ENCODE peak calls at places on chromosomes 3 and 15, in nine cellular contexts. K is Caco-2; S is neural progenitor cell; R is OCI-LY7; J is fibroblast of pulmonary artery; N is fibroblast of lung; M is RWPE1; F is activated CD8-positive, alpha-beta T cell treated with anti-CD3 and anti-CD28 coated beads for 36 hours; U is CD4-positive, alpha-beta T cell. V is an unnamed sample.

GRCh38 chr3:39398700-39399099 is 7.8 kb upstream of the RPSA start:
- DNase-seq in K (no peak), S (no peak), R (no peak), J (no peak), N (no peak), M (no peak), F (no peak), U (no peak), V (no peak)

GRCh38 chr3:150149651-150150051 is 179.0 kb upstream of the PFN2 start:
- DNase-seq in K (peak), S (no peak), R (no peak), J (peak), N (peak), M (no peak), F (no peak), U (no peak), V (no peak)

GRCh38 chr3:33943277-33943676 is 144.8 kb downstream of the PDCD6IP start:
- DNase-seq in K (no peak), S (no peak), R (no peak), J (no peak), N (no peak), M (no peak), F (no peak), U (no peak), V (no peak)

GRCh38 chr3:27533718-27534578 is 49.8 kb upstream of the SLC4A7 start:
- DNase-seq in K (peak), S (peak), R (peak), J (peak), N (peak), M (peak), F (peak), U (peak), V (peak)

GRCh38 chr15:39925112-39925830 is 5.2 kb upstream of the GPR176 start:
- DNase-seq in K (peak), S (peak), R (no peak), J (peak), N (peak), M (peak), F (peak), U (no peak), V (no peak)

GRCh38 chr3:174620138-174620537 is 239.0 kb upstream of the NAALADL2 start:
- DNase-seq in K (no peak), S (no peak), R (no peak), J (peak), N (peak), M (peak), F (no peak), U (no peak), V (no peak)

GRCh38 chr15:41048397-41048796 is 67.7 kb downstream of the INO80 start:
- DNase-seq in K (no peak), S (no peak), R (no peak), J (no peak), N (no peak), M (no peak), F (no peak), U (no peak), V (peak)

GRCh38 chr3:463793-464192 is 267.2 kb downstream of the CHL1 start:
- DNase-seq in K (no peak), S (no peak), R (peak), J (no peak), N (no peak), M (no peak), F (no peak), U (no peak), V (peak)

GRCh38 chr3:125125822-125126245 is 70.0 kb upstream of the HEG1 start:
- DNase-seq in K (no peak), S (no peak), R (no peak), J (peak), N (peak), M (peak), F (peak), U (no peak), V (no peak)

GRCh38 chr15:50256188-50257041 is 9.1 kb downstream of the HDC start:
- DNase-seq in K (no peak), S (no peak), R (no peak), J (peak), N (peak), M (no peak), F (no peak), U (no peak), V (no peak)

GRCh38 chr3:35383216-35383615 is 256.1 kb upstream of the ARPP21 start:
- DNase-seq in K (no peak), S (no peak), R (no peak), J (no peak), N (no peak), M (no peak), F (no peak), U (no peak), V (no peak)

GRCh38 chr15:62847900-62848489 is 194.6 kb upstream of the TPM1 start:
- DNase-seq in K (peak), S (peak), R (peak), J (peak), N (peak), M (peak), F (peak), U (peak), V (peak)

GRCh38 chr3:146155022-146155421 is 6.0 kb downstream of the PLOD2 start:
- DNase-seq in K (no peak), S (no peak), R (no peak), J (no peak), N (no peak), M (no peak), F (no peak), U (no peak), V (no peak)

GRCh38 chr3:78724886-78725285 is 1042.9 kb downstream of the ROBO1 start:
- DNase-seq in K (no peak), S (peak), R (no peak), J (no peak), N (peak), M (no peak), F (no peak), U (no peak), V (no peak)

GRCh38 chr3:98573231-98573728 is 20.1 kb downstream of the CPOX start:
- DNase-seq in K (peak), S (peak), R (peak), J (peak), N (no peak), M (peak), F (no peak), U (no peak), V (no peak)

GRCh38 chr3:111668912-111669488 is 73.9 kb upstream of the ZBED2 start:
- DNase-seq in K (peak), S (peak), R (peak), J (peak), N (peak), M (peak), F (no peak), U (no peak), V (peak)

GRCh38 chr3:168248383-168249047 is 152.8 kb upstream of the GOLIM4 start:
- DNase-seq in K (peak), S (peak), R (no peak), J (peak), N (peak), M (no peak), F (no peak), U (no peak), V (peak)

GRCh38 chr3:127690823-127691452 is 18.2 kb downstream of the ABTB1 start:
- DNase-seq in K (peak), S (peak), R (no peak), J (peak), N (peak), M (peak), F (peak), U (no peak), V (no peak)

GRCh38 chr3:134618986-134619615 is 31.7 kb downstream of the KY start:
- DNase-seq in K (no peak), S (no peak), R (no peak), J (no peak), N (no peak), M (no peak), F (no peak), U (no peak), V (no peak)

GRCh38 chr3:144900366-144900765 is 928.7 kb downstream of the DIPK2A start:
- DNase-seq in K (no peak), S (no peak), R (no peak), J (peak), N (peak), M (no peak), F (no peak), U (no peak), V (no peak)

GRCh38 chr3:55423888-55424287 is 63.2 kb downstream of the WNT5A start:
- DNase-seq in K (no peak), S (no peak), R (no peak), J (peak), N (no peak), M (no peak), F (no peak), U (no peak), V (no peak)

GRCh38 chr15:57165992-57166391 is 210.3 kb upstream of the CGNL1 start:
- DNase-seq in K (no peak), S (no peak), R (no peak), J (peak), N (peak), M (no peak), F (peak), U (no peak), V (no peak)

GRCh38 chr3:130906374-130906995 is 12.6 kb downstream of the ATP2C1 start:
- DNase-seq in K (no peak), S (no peak), R (no peak), J (peak), N (peak), M (no peak), F (no peak), U (no peak), V (no peak)

GRCh38 chr3:194404365-194405140 is 5.5 kb upstream of the GP5 start:
- DNase-seq in K (peak), S (peak), R (peak), J (peak), N (peak), M (peak), F (peak), U (no peak), V (no peak)

GRCh38 chr3:132394334-132394733 is 23.0 kb upstream of the DNAJC13 start:
- DNase-seq in K (no peak), S (no peak), R (no peak), J (peak), N (peak), M (no peak), F (no peak), U (no peak), V (no peak)

GRCh38 chr3:185737740-185738680 is 86.8 kb downstream of the IGF2BP2 start:
- DNase-seq in K (no peak), S (no peak), R (no peak), J (no peak), N (no peak), M (no peak), F (no peak), U (no peak), V (no peak)

GRCh38 chr3:172034786-172035685 is 4.3 kb upstream of the FNDC3B start:
- DNase-seq in K (peak), S (peak), R (peak), J (peak), N (no peak), M (peak), F (peak), U (no peak), V (no peak)

GRCh38 chr3:33758874-33759273 is 39.6 kb upstream of the PDCD6IP start:
- DNase-seq in K (no peak), S (no peak), R (no peak), J (no peak), N (peak), M (peak), F (no peak), U (no peak), V (no peak)

GRCh38 chr3:22523925-22524324 is 679.2 kb upstream of the UBE2E2 start:
- DNase-seq in K (no peak), S (no peak), R (no peak), J (no peak), N (no peak), M (no peak), F (no peak), U (no peak), V (no peak)

GRCh38 chr3:114409291-114409690 is 115.5 kb downstream of the TIGIT start:
- DNase-seq in K (no peak), S (no peak), R (no peak), J (no peak), N (peak), M (no peak), F (no peak), U (no peak), V (no peak)

GRCh38 chr3:114411292-114411691 is 117.5 kb downstream of the TIGIT start:
- DNase-seq in K (no peak), S (no peak), R (no peak), J (peak), N (peak), M (no peak), F (no peak), U (no peak), V (no peak)

GRCh38 chr3:114408763-114409162 is 114.9 kb downstream of the TIGIT start:
- DNase-seq in K (no peak), S (peak), R (no peak), J (no peak), N (peak), M (no peak), F (no peak), U (no peak), V (no peak)

GRCh38 chr3:114417265-114417664 is 123.4 kb downstream of the TIGIT start:
- DNase-seq in K (no peak), S (no peak), R (no peak), J (no peak), N (peak), M (no peak), F (no peak), U (no peak), V (no peak)

DNA sequence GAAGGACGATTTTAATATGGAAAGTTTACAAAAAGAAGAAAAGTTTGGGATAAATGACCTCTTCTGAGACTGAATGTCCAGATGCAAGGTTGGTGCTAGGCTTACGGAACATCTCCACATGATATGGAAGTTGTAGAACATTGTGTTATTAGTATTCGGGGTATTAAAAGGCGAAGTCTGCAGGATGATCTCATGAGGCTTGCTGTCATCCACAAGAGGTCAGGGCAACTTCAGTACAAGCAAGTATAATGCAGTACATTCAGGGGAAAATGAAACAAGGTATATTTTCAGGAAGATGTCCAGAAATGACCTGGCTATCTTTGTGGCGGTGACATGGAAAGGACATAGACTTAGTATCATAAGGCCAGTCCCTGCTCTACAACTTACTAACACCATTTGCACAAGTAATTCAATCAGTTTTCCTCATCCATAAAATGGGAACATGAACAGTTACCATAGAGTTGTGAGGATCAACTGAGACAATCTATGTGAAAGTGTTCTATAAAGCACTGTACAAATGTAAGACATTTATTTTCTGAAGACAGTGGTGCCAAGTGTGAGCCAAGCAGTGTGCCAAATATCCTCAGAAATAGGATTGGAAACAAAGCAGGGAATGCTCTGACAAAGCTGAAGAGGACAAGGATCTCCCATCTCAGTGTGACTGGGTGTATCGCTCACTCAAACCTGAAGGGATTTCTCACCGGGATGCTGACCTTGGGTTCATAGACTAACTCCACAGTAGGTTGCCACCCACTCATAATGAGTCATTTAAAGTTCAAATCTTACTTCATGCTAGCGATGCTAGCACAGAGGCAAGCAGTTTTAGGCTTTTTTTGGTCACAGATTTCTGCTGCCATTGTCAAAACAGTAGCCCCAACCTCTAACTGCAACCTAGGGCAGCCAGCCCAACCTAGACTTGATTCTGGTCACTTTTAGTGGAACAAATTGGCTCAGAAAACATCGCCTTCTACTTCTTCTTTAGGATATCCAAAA is 118.3 kb downstream of the TIGIT start:
- DNase-seq in K (no peak), S (no peak), R (no peak), J (peak), N (peak), M (peak), F (peak), U (no peak), V (no peak)
- TF ChIP-seq CTCF in K (no peak), S (no peak), R (peak), J (no peak), N (peak), M (no peak), F (no peak), U (no peak), V (peak)

DNA sequence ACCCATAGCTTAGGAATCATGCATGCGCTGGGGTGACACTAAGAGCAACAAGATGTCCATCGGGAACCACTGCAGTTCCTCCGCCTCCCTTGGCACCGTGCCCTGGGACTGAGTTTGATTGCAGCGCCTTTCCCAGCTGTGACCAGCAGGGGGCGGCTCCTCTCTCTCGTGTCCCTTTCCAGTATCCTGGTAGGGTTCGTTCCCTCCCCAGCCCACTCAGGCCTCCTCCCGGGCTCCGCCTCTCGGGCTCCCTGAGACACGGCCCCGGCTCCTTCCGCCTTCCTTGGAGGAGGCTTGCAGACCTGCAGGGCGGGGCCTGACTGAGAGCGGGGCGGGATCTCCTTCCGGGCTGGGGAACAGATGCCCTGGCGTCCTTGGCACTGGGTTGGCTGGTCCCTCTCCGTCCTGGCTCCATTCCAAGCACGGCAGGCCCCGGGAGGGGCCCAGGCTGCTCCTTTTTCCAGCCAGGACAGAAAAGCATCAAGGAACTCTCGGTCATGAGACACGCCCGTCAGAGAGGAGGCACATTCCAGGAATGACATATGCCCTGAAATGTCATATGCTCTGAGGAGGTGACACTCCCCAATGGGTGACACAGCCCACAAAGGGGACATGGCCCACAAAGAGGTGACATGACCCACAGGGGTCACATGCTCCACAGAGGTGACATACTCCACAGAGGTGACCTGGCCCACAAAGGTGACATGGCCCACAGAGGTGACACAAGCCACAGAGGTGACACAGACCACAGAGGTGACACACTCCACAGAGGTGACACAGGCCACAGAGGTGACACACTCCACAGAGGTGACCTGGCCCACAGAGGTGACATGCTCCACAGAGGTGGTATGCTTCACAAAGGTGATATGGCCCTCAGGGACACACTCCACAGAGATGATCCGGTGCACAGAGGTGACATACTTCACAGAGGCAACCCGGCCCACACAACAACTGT is 79.0 kb downstream of the ABHD5 start:
- DNase-seq in K (peak), S (peak), R (peak), J (peak), N (peak), M (peak), F (peak), U (peak), V (peak)
- TF ChIP-seq CTCF in K (peak), S (peak), R (peak), J (peak), N (peak), M (peak), F (peak), U (peak), V (peak)

GRCh38 chr3:67943546-67943945 is 289.1 kb upstream of the SUCLG2 start:
- DNase-seq in K (no peak), S (no peak), R (no peak), J (no peak), N (no peak), M (no peak), F (no peak), U (no peak), V (no peak)

GRCh38 chr3:67937498-67938118 is 283.2 kb upstream of the SUCLG2 start:
- DNase-seq in K (no peak), S (no peak), R (no peak), J (no peak), N (peak), M (no peak), F (no peak), U (no peak), V (no peak)

GRCh38 chr3:67941433-67942030 is 287.1 kb upstream of the SUCLG2 start:
- DNase-seq in K (no peak), S (no peak), R (no peak), J (no peak), N (no peak), M (no peak), F (no peak), U (no peak), V (no peak)

GRCh38 chr3:67940200-67940952 is 286.0 kb upstream of the SUCLG2 start:
- DNase-seq in K (no peak), S (no peak), R (peak), J (peak), N (no peak), M (no peak), F (no peak), U (no peak), V (no peak)
- TF ChIP-seq CTCF in K (no peak), S (peak), R (peak), J (no peak), N (no peak), M (no peak), F (no peak), U (no peak), V (no peak)

DNA sequence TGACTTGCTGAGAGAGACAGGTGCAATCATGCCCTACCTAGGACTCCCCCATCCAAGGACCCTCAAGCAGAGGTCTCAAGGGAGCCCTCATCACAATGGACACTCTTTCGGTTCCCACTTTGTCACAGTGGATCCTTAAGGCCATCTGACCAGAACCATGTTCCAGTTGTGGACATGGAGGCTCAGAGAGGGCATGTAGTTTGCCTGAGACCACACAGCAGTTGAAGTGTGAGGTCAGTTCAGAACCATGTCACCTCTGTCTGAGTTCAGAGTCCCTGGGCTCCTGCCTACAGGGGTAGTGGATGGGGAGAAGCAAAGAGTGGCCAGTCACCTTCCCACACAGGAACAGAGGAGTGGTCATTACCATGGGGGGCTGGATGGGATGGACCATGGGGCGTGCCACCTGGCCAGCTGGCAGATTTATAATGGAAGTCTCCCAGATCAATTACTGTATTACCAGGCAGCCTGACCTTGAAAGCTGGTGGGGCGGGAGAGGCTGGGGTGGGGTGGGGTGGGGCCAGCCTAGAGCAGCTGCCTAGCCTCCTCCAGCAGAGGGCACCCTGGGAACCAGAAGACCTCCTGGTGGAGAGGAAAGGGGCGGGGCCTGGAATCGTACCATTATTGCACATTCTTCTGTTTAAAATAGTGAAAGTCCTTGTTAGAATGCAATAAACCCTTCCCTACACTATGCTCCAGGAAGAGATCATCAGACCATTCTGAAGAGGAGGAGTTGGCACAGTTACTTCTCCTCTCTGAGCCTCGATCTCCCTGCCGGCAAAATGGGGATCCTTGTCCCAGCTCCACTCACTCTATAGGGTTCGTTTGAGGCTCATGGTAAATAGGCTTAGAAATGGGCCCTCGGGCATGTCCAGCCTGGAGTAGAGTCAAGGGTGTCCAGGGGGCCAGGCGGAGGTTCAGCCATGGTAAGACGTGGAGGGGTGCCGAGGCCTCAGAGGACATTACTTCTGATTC is 26.9 kb upstream of the LINGO1 start:
- DNase-seq in K (peak), S (peak), R (peak), J (peak), N (peak), M (peak), F (peak), U (no peak), V (peak)
- TF ChIP-seq CTCF in K (peak), S (peak), R (peak), J (peak), N (peak), M (no peak), F (peak), U (no peak), V (no peak)